ENCODE peak calls at places on chromosomes 3 and 15, in six cellular contexts. U is neuronal stem cell, K is H9, O is IMR-90, E is mesenchymal stem cell, Z is H1. H is an unnamed sample.

GRCh38 chr3:10762116-10762515 is 53.9 kb upstream of the SLC6A11 start:
- DNase-seq in U (no peak), K (no peak), O (no peak), E (no peak), Z (no peak), H (no peak)

GRCh38 chr3:69197922-69198540 is 75.6 kb upstream of the LMOD3 start:
- DNase-seq in U (no peak), K (no peak), O (no peak), E (no peak), Z (no peak), H (no peak)

GRCh38 chr3:41365973-41366372 is 166.7 kb downstream of the CTNNB1 start:
- DNase-seq in U (no peak), K (peak), O (no peak), E (no peak), Z (no peak), H (no peak)

GRCh38 chr3:34005886-34006285 is 207.5 kb downstream of the PDCD6IP start:
- DNase-seq in U (no peak), K (no peak), O (peak), E (peak), Z (no peak), H (peak)

GRCh38 chr3:171954644-171955365 is 84.6 kb upstream of the FNDC3B start:
- DNase-seq in U (no peak), K (no peak), O (no peak), E (peak), Z (no peak), H (no peak)

GRCh38 chr3:192958219-192958872 is 40.7 kb upstream of the MB21D2 start:
- DNase-seq in U (no peak), K (no peak), O (no peak), E (no peak), Z (no peak), H (peak)

GRCh38 chr3:30256474-30256873 is 349.9 kb upstream of the TGFBR2 start:
- DNase-seq in U (no peak), K (no peak), O (peak), E (peak), Z (no peak), H (no peak)

GRCh38 chr3:99674086-99674789 is 35.8 kb downstream of the COL8A1 start:
- DNase-seq in U (no peak), K (no peak), O (peak), E (no peak), Z (no peak), H (peak)

GRCh38 chr3:170307998-170308398 is 49.5 kb upstream of the SKIL start:
- DNase-seq in U (no peak), K (no peak), O (peak), E (peak), Z (no peak), H (peak)

GRCh38 chr15:82624008-82624407 is 23.2 kb downstream of the CPEB1 start:
- DNase-seq in U (no peak), K (no peak), O (no peak), E (no peak), Z (no peak), H (peak)

GRCh38 chr3:90091557-90091956 is 984.1 kb downstream of the EPHA3 start:
- DNase-seq in U (no peak), K (peak), O (peak), E (peak), Z (no peak), H (no peak)

GRCh38 chr3:133540896-133541674 is 32.4 kb upstream of the CDV3 start:
- DNase-seq in U (no peak), K (no peak), O (peak), E (peak), Z (no peak), H (no peak)

GRCh38 chr15:41870689-41871081 is 23.2 kb downstream of the SPTBN5 start:
- DNase-seq in U (no peak), K (no peak), O (peak), E (peak), Z (no peak), H (no peak)

GRCh38 chr3:145739926-145740325 is 421.1 kb downstream of the PLOD2 start:
- DNase-seq in U (no peak), K (no peak), O (peak), E (peak), Z (no peak), H (no peak)

GRCh38 chr3:149648525-149648924 is 9.3 kb downstream of the WWTR1 start:
- DNase-seq in U (no peak), K (no peak), O (no peak), E (no peak), Z (no peak), H (no peak)

GRCh38 chr3:24220859-24221657 is 273.6 kb downstream of the THRB start:
- DNase-seq in U (no peak), K (no peak), O (peak), E (peak), Z (no peak), H (peak)

GRCh38 chr15:79832358-79832757 is 64.5 kb downstream of the MTHFS start:
- DNase-seq in U (no peak), K (no peak), O (no peak), E (no peak), Z (no peak), H (no peak)

GRCh38 chr3:141426404-141427034 is 58.2 kb downstream of the ZBTB38 start:
- DNase-seq in U (no peak), K (no peak), O (peak), E (peak), Z (no peak), H (no peak)

GRCh38 chr15:29430831-29431230 is 161.2 kb upstream of the NSMCE3 start:
- DNase-seq in U (no peak), K (no peak), O (no peak), E (no peak), Z (no peak), H (no peak)

GRCh38 chr3:194537732-194538247 is 51.0 kb upstream of the ATP13A3 start:
- DNase-seq in U (no peak), K (no peak), O (peak), E (peak), Z (no peak), H (peak)

GRCh38 chr3:97579365-97579764 is 185.2 kb upstream of the ARL6 start:
- DNase-seq in U (no peak), K (no peak), O (no peak), E (no peak), Z (no peak), H (no peak)

GRCh38 chr15:33789141-33789540 is 179.2 kb upstream of the CHRM5 start:
- DNase-seq in U (no peak), K (no peak), O (peak), E (peak), Z (no peak), H (no peak)

GRCh38 chr15:97009036-97009555 is 678.6 kb downstream of the NR2F2 start:
- DNase-seq in U (no peak), K (no peak), O (no peak), E (peak), Z (no peak), H (peak)

GRCh38 chr3:50515565-50516047 is 12.2 kb upstream of the CACNA2D2 start:
- DNase-seq in U (peak), K (peak), O (no peak), E (peak), Z (peak), H (no peak)

GRCh38 chr15:67997996-67998395 is 56.1 kb upstream of the PIAS1 start:
- DNase-seq in U (no peak), K (no peak), O (peak), E (peak), Z (no peak), H (no peak)

GRCh38 chr15:85752591-85752990 is 42.1 kb downstream of the KLHL25 start:
- DNase-seq in U (no peak), K (peak), O (no peak), E (no peak), Z (no peak), H (no peak)

GRCh38 chr15:66378814-66379430 is 7.8 kb upstream of the MAP2K1 start:
- DNase-seq in U (no peak), K (no peak), O (no peak), E (no peak), Z (no peak), H (no peak)

GRCh38 chr3:101384426-101384825 is 64.1 kb upstream of the IMPG2 start:
- DNase-seq in U (no peak), K (no peak), O (no peak), E (no peak), Z (no peak), H (no peak)

GRCh38 chr3:106609666-106610301 is 741.0 kb upstream of the CBLB start:
- DNase-seq in U (peak), K (peak), O (peak), E (peak), Z (peak), H (peak)

GRCh38 chr3:13244695-13245449 is 171.6 kb upstream of the IQSEC1 start:
- DNase-seq in U (no peak), K (no peak), O (no peak), E (no peak), Z (no peak), H (no peak)

GRCh38 chr3:12630292-12630691 is 33.6 kb downstream of the RAF1 start:
- DNase-seq in U (no peak), K (no peak), O (no peak), E (no peak), Z (no peak), H (peak)

GRCh38 chr3:59027607-59028006 is 22.2 kb downstream of the CFAP20DC start:
- DNase-seq in U (no peak), K (no peak), O (no peak), E (no peak), Z (no peak), H (no peak)

GRCh38 chr3:35448681-35449080 is 190.6 kb upstream of the ARPP21 start:
- DNase-seq in U (no peak), K (no peak), O (no peak), E (no peak), Z (no peak), H (no peak)

GRCh38 chr15:101650145-101650544 is 2.0 kb downstream of the TM2D3 start:
- DNase-seq in U (no peak), K (no peak), O (no peak), E (no peak), Z (no peak), H (no peak)

GRCh38 chr3:48684054-48684349 is 1.7 kb downstream of the NCKIPSD start:
- DNase-seq in U (no peak), K (no peak), O (no peak), E (no peak), Z (no peak), H (no peak)
- H3K9ac ChIP-seq in U (no peak), K (no peak), O (peak), E (peak), Z (no peak), H (no peak)

GRCh38 chr15:34802371-34802770 is 7.0 kb upstream of the ACTC1 start:
- DNase-seq in U (no peak), K (no peak), O (no peak), E (no peak), Z (no peak), H (no peak)

GRCh38 chr15:34802803-34803395 is 7.5 kb upstream of the ACTC1 start:
- DNase-seq in U (no peak), K (no peak), O (no peak), E (no peak), Z (no peak), H (no peak)

GRCh38 chr15:34804776-34805175 is 9.4 kb upstream of the ACTC1 start:
- DNase-seq in U (no peak), K (no peak), O (no peak), E (no peak), Z (no peak), H (peak)

GRCh38 chr15:34808016-34808415 is 12.7 kb upstream of the ACTC1 start:
- DNase-seq in U (no peak), K (no peak), O (peak), E (peak), Z (no peak), H (no peak)

DNA sequence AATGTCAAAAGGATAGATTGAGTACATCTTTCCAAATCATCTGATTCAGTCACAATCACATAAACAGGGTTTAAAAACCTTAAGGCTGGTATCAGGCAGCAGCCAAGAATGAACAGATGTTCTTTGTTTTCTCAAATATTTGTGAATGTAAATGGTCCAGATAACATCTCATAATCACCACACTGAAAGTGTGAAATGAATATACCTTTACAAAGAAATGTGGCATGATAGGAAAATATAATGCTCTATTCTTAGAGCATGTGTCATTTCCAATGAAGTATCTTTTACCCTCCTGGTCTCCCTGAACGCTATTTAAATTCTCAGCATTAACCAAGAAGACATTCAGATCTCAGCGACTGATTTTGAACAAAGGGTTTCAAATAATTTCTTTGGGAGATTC is 8.8 kb upstream of the ACTC1 start:
- DNase-seq in U (no peak), K (no peak), O (no peak), E (no peak), Z (no peak), H (peak)
- H4K91ac ChIP-seq in U (no peak), K (no peak), O (no peak), E (no peak), Z (no peak), H (no peak)

DNA sequence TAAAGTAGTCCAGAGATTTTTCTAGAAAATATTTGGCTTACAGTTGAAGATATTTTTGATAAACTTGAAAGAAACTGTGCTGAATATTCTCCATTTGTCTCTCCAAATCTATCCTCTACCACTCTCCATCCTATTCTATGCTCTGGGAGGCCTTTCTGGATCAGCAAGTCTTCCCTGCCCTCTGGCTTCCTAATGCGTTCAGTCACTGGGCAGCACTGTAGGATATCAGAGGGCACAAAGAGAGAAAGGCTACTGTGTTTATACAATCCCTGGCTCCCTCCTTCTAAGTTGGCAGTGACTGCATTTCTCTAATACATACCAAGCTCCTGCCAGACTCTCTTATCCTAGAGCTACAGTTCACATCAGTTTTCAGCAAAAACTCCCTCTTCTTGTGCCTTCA is 102.1 kb upstream of the FHIT start:
- DNase-seq in U (no peak), K (no peak), O (no peak), E (no peak), Z (no peak), H (no peak)
- H3K9ac ChIP-seq in U (no peak), K (no peak), O (no peak), E (no peak), Z (no peak), H (no peak)

GRCh38 chr3:104556372-104557078 is 810.2 kb upstream of the ALCAM start:
- DNase-seq in U (no peak), K (no peak), O (no peak), E (peak), Z (no peak), H (no peak)
- H4K91ac ChIP-seq in U (no peak), K (no peak), O (no peak), E (no peak), Z (no peak), H (no peak)

DNA sequence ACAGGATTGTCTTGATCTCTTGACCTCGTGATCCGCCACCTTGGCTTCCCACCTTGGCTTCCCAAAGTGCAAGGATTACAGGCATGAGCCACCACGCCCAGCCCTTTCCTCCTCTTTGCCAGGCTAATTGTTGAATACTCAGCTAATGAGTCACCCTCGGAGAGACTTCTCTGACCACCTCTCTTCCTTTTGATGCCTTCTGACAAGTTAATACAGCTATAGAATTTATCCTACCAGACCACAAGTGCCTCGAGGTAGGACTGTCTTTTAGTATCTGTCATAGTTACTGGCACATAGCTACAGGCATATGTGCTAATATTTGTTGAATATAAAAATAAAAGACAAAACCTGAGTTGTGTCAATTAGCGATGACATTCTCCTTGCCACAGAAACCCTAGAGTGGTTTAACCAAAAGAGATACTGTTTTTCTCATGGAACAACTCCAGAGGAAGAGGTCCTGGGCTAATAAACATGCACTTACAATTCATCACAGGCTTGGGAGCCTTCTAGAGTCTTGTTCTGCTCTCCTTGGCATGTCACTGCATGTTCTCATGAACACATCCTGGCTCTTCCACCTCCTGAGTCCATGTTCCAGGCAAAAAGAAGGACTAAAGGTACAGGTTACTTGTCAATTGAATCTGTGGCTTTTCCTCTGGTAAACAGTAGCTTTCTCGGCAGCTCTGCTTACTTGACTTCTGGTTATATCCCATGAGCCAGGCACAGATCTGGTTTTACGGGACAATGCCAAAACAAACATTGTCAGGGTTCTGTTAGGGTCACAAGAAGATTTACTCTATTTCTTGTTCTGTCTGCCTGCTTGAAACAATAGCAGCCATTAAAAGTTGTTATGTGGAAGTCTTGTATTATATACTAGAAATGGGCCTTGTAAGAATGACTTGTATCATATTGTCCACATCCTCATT is 332.3 kb downstream of the THSD4 start:
- DNase-seq in U (no peak), K (peak), O (peak), E (no peak), Z (no peak), H (peak)
- H3K9ac ChIP-seq in U (no peak), K (no peak), O (no peak), E (no peak), Z (no peak), H (no peak)

GRCh38 chr3:9548991-9549390 is 4.6 kb downstream of the LHFPL4 start:
- DNase-seq in U (no peak), K (no peak), O (no peak), E (no peak), Z (no peak), H (no peak)
- H4K91ac ChIP-seq in U (no peak), K (no peak), O (no peak), E (no peak), Z (no peak), H (no peak)